ENCODE peak calls at places on chromosomes 1 and 21, in four cellular contexts. D is endothelial cell of umbilical vein, Y is upper lobe of left lung, A is sigmoid colon. F is an unnamed sample.

GRCh38 chr1:72827285-72827684 is 544.9 kb upstream of the NEGR1 start:
- DNase-seq in D (no peak), Y (no peak), A (no peak), F (no peak)

GRCh38 chr1:181038399-181038873 is 4.7 kb downstream of the MR1 start:
- DNase-seq in A (peak; percentile 73), Y (no peak), D (peak; percentile 70), F (no peak)

GRCh38 chr1:223670458-223671159 is 5.1 kb upstream of the CAPN8 start:
- DNase-seq in A (no peak), D (peak; percentile 12), Y (no peak), F (no peak)

GRCh38 chr1:226381226-226381998 is 26.5 kb downstream of the PARP1 start:
- DNase-seq in A (no peak), Y (no peak), D (no peak), F (no peak)

GRCh38 chr21:46517361-46517760 is 58.7 kb downstream of the DIP2A start:
- DNase-seq in D (no peak), A (no peak), Y (no peak), F (no peak)

GRCh38 chr1:25566730-25567341 is 23.4 kb downstream of the LDLRAP1 start:
- DNase-seq in A (peak; percentile 89), Y (peak; percentile 84), D (no peak), F (no peak)

GRCh38 chr1:7538033-7538432 is 233.1 kb upstream of the VAMP3 start:
- DNase-seq in Y (no peak), A (no peak), D (peak; percentile 36), F (no peak)

GRCh38 chr1:217369271-217369981 is 261.5 kb downstream of the GPATCH2 start:
- DNase-seq in A (no peak), D (no peak), Y (no peak), F (no peak)

GRCh38 chr1:244076740-244077139 is 25.7 kb downstream of the ZBTB18 start:
- DNase-seq in D (no peak), A (no peak), Y (no peak), F (no peak)

GRCh38 chr1:6602669-6603423 is at the start of gene KLHL21:
- DNase-seq in D (peak; percentile 84), Y (peak; percentile 98), A (peak; percentile 97), F (peak; percentile 78)

GRCh38 chr1:240711020-240711419 is 99.1 kb upstream of the GREM2 start:
- DNase-seq in D (no peak), A (no peak), Y (no peak), F (no peak)

GRCh38 chr21:42754270-42754933 is 101.0 kb downstream of the PDE9A start:
- DNase-seq in D (no peak), Y (no peak), A (no peak), F (no peak)

GRCh38 chr1:35305383-35305782 is 36.9 kb downstream of the ZMYM4 start:
- DNase-seq in Y (no peak), D (no peak), A (no peak), F (no peak)

GRCh38 chr21:32248616-32249550 is 30.0 kb downstream of the MIS18A start:
- DNase-seq in D (peak; percentile 69), A (no peak), Y (no peak), F (no peak)

GRCh38 chr1:228018961-228019721 is 12.3 kb downstream of the WNT3A start:
- DNase-seq in Y (no peak), A (peak; percentile 55), D (no peak), F (no peak)

GRCh38 chr1:225572422-225572821 is 80.5 kb downstream of the ENAH start:
- DNase-seq in D (no peak), Y (no peak), A (no peak), F (no peak)

GRCh38 chr1:64848136-64848535 is 103.3 kb downstream of the RAVER2 start:
- DNase-seq in Y (no peak), A (no peak), D (no peak), F (no peak)

GRCh38 chr1:168430348-168430747 is 113.4 kb downstream of the XCL2 start:
- DNase-seq in A (no peak), D (no peak), Y (peak; percentile 72), F (no peak)

GRCh38 chr1:218957971-218958370 is 215.7 kb upstream of the LYPLAL1 start:
- DNase-seq in A (no peak), Y (no peak), D (no peak), F (no peak)

GRCh38 chr1:87155180-87155579 is 173.5 kb upstream of the LMO4 start:
- DNase-seq in Y (no peak), A (no peak), D (no peak), F (no peak)

GRCh38 chr1:210489491-210489890 is 160.8 kb downstream of the HHAT start:
- DNase-seq in A (no peak), Y (no peak), D (no peak), F (no peak)

GRCh38 chr1:193069748-193070394 is 10.5 kb downstream of the RO60 start:
- DNase-seq in A (no peak), Y (no peak), D (peak; percentile 7), F (no peak)

GRCh38 chr1:19205845-19206244 is 4.2 kb downstream of the UBR4 start:
- DNase-seq in A (no peak), Y (no peak), D (no peak), F (no peak)

DNA sequence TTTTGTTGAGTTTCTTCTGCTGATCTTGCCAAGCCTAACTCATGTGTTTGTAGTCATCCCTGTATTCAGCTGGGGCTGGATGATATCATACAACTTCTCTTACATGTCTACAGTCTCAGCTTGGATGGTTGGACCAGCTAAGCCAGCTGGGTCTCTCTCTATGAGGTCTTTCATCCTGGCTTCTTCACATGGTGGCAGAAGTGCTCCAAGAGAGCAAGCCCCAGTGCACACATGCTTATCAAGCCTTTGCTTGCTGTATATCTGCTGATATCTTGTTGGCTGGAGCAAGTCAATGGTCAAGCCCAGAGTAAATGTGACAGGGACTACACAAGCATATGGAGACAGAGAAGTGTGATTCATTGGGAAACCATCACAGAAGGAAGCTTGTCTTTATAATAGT is 29.2 kb upstream of the SLC44A5 start:
- DNase-seq in A (no peak), Y (no peak), D (no peak), F (no peak)
- TF ChIP-seq POLR2A in A (no peak), Y (no peak), D (no peak), F (no peak)

GRCh38 chr1:177591155-177591554 is 378.7 kb downstream of the SEC16B start:
- DNase-seq in Y (no peak), D (no peak), A (no peak), F (no peak)

GRCh38 chr1:177586429-177586828 is 383.4 kb downstream of the SEC16B start:
- DNase-seq in A (no peak), Y (no peak), D (peak; percentile 56), F (no peak)

GRCh38 chr1:177589166-177589565 is 380.7 kb downstream of the SEC16B start:
- DNase-seq in Y (no peak), A (no peak), D (no peak), F (no peak)

DNA sequence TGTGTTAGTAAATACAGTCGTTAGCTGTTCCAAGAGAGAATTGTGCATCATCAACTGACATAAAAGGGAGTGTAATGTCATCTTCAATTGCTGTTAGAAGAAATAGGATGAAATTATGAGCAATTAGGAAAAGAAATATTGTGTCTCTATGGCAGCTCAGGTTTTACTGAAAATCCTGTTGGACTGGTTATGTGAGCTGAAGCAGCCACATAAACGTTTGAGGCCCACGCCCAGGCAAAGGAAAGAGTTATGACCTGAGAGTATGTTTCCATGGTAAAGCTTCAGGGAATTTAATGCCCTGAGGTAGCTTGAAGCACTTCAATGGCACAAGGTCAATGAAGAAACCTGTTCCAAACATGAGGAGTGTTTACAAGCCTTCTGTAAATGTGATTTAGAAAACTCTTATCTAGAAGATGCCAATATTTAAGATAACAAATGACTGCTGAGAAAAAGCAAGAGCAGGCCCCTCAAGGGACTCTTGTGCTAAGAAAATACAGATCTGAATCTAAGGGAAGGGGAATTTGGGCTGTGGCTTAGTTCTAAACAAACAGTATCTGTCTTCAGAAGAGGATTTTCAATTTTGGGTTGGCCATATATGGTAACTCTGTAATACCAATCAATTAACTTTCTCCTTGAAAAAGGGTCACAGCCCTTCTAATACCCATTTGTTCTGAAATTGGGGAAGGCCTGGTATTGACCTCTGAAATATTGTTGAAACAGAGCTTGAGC is 384.2 kb downstream of the SEC16B start:
- DNase-seq in Y (no peak), D (no peak), A (no peak), F (no peak)
- TF ChIP-seq POLR2AphosphoS5 in Y (no peak), D (no peak), A (no peak), F (no peak)

GRCh38 chr21:41169701-41170100 is 1.7 kb downstream of the BACE2 start:
- DNase-seq in D (no peak), Y (no peak), A (no peak), F (no peak)

GRCh38 chr21:41168391-41169257 is 664 bp downstream of the BACE2 start:
- DNase-seq in D (peak; percentile 41), A (peak; percentile 90), Y (peak; percentile 87), F (no peak)

GRCh38 chr21:41169258-41169576 is 1.3 kb downstream of the BACE2 start:
- DNase-seq in D (no peak), Y (no peak), A (no peak), F (no peak)

GRCh38 chr21:41166947-41167346 is 1.0 kb upstream of the BACE2 start:
- DNase-seq in Y (no peak), A (peak; percentile 84), D (no peak), F (no peak)

GRCh38 chr21:41167348-41168342 is at the start of gene BACE2:
- DNase-seq in D (peak; percentile 72), Y (peak; percentile 94), A (peak; percentile 93), F (peak; percentile 45)
- TF ChIP-seq POLR2A in D (no peak), Y (no peak), A (no peak), F (no peak)

GRCh38 chr21:34715985-34716596 is 47.3 kb downstream of the CLIC6 start:
- DNase-seq in Y (no peak), A (no peak), D (no peak), F (no peak)

GRCh38 chr21:34715518-34715917 is 46.7 kb downstream of the CLIC6 start:
- DNase-seq in D (no peak), A (no peak), Y (no peak), F (no peak)
- TF ChIP-seq POLR2AphosphoS5 in D (no peak), A (no peak), Y (no peak), F (peak; percentile 47)

DNA sequence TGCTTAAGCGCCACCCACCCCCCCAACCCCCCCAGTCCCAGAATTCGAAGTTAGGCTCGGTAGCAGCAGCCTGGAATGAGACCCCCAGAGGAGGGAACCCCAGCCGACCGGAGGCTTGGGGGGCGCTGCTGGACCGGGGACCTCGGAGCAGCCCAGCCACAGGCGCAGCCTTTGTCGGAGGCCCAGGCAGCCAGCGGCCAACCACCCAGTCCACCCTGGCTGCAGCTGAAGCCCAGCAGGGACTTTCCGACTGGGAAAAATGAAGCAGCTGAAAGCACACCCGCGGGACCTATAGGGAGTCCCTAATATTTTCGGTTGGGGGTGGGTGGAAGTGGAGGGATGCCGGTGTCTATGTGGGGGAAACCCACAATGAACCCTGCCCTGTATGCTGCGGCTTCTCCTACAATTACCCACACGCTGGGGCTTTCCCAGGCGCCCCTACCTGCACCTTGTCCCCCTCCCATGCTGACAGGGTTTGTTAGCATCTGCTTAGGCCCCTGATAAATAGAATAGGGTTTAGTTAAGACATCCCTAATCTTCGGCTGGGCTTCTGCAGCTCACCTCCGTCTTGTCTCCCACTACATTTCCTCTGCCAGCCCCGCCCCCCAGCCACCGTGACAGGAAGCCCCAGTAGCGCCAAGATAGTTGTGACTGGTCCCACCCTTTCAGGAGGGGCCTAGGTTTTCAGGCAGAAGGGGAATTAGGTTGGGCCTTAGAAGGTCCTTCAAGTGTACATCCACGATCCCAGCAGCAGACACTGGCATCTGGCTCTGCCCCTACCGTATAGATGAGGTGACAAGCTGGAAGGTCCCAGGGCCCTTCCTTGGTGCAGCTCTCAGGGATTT is 838 bp downstream of the CCDC28B start:
- DNase-seq in D (peak; percentile 56), A (peak; percentile 87), Y (peak; percentile 82), F (peak; percentile 69)
- TF ChIP-seq POLR2A in D (no peak), A (no peak), Y (no peak), F (peak; percentile 63)